ENCODE peak calls at places on chromosomes 16 and 17, in four cellular contexts. S is PC-9, M is kidney epithelial cell, L is endodermal cell. T is an unnamed sample. For H3K27me3, the result is how much of the 10 kb centered on the place peaks cover.

GRCh38 chr16:89397331-89397861 is 93.0 kb downstream of the ANKRD11 start:
- DNase-seq in S (no peak), M (no peak), L (no peak), T (no peak)

GRCh38 chr17:73782641-73783381 is 138.6 kb upstream of the SDK2 start:
- DNase-seq in M (no peak), S (no peak), L (peak), T (no peak)

GRCh38 chr17:74410001-74410443 is 21.9 kb upstream of the GPRC5C start:
- DNase-seq in M (no peak), S (no peak), L (peak), T (no peak)

GRCh38 chr16:68866933-68867332 is 23.6 kb downstream of the TANGO6 start:
- DNase-seq in L (no peak), S (no peak), M (no peak), T (peak)

GRCh38 chr17:50303051-50303450 is 28.8 kb downstream of the TMEM92 start:
- DNase-seq in M (no peak), S (no peak), L (peak), T (no peak)

GRCh38 chr16:87123356-87124001 is 193.7 kb downstream of the C16orf95 start:
- DNase-seq in L (no peak), S (no peak), M (no peak), T (no peak)

GRCh38 chr17:77210946-77211541 is 70.3 kb downstream of the SEC14L1 start:
- DNase-seq in M (no peak), S (no peak), L (no peak), T (no peak)

GRCh38 chr16:85462405-85463227 is 150.5 kb upstream of the GSE1 start:
- DNase-seq in S (no peak), M (no peak), L (peak), T (no peak)

GRCh38 chr16:81480856-81481821 is 36.5 kb downstream of the CMIP start:
- DNase-seq in L (no peak), S (no peak), M (no peak), T (peak)

GRCh38 chr16:69848635-69849545 is 86.8 kb downstream of the WWP2 start:
- DNase-seq in L (no peak), S (no peak), M (peak), T (no peak)

GRCh38 chr17:14340968-14341412 is 40.1 kb downstream of the HS3ST3B1 start:
- DNase-seq in L (peak), M (no peak), S (no peak), T (no peak)

GRCh38 chr17:80387071-80387470 is 27.9 kb upstream of the ENDOV start:
- DNase-seq in L (no peak), M (no peak), S (no peak), T (no peak)

GRCh38 chr16:67110136-67110847 is 551 bp downstream of the PHAF1 start:
- DNase-seq in M (no peak), L (no peak), S (no peak), T (no peak)

GRCh38 chr17:78532922-78533640 is 44.1 kb downstream of the DNAH17 start:
- DNase-seq in S (peak), M (peak), L (peak), T (no peak)

GRCh38 chr16:89344846-89345577 is 127.5 kb downstream of the ZNF778 start:
- DNase-seq in L (no peak), M (no peak), S (no peak), T (no peak)

GRCh38 chr16:12257926-12258561 is 281.5 kb downstream of the SNX29 start:
- DNase-seq in M (no peak), S (no peak), L (peak), T (no peak)

GRCh38 chr16:57609541-57610401 is 18.7 kb upstream of the ADGRG1 start:
- DNase-seq in L (peak), S (no peak), M (no peak), T (peak)

GRCh38 chr17:39018267-39019134 is 51.3 kb upstream of the FBXO47 start:
- DNase-seq in S (no peak), M (no peak), L (peak), T (no peak)

GRCh38 chr17:7384489-7385081 is 3.7 kb downstream of the TNK1 start:
- DNase-seq in L (peak), S (no peak), M (no peak), T (no peak)

GRCh38 chr17:45708707-45709290 is 75.3 kb upstream of the CRHR1 start:
- DNase-seq in M (no peak), L (no peak), S (no peak), T (no peak)

GRCh38 chr17:57645950-57646686 is 99.0 kb downstream of the CCDC182 start:
- DNase-seq in S (no peak), M (no peak), L (no peak), T (no peak)

GRCh38 chr17:27327871-27328270 is 34.0 kb downstream of the WSB1 start:
- DNase-seq in L (no peak), S (no peak), M (no peak), T (no peak)

GRCh38 chr16:84680843-84681629 is 18.8 kb upstream of the USP10 start:
- DNase-seq in M (no peak), L (no peak), S (no peak), T (no peak)

GRCh38 chr17:28718317-28718672 is 627 bp upstream of the RAB34 start:
- DNase-seq in M (no peak), S (no peak), L (no peak), T (no peak)

GRCh38 chr16:55482056-55482455 is 3.1 kb downstream of the MMP2 start:
- DNase-seq in L (no peak), S (no peak), M (no peak), T (no peak)

GRCh38 chr16:84839054-84839453 is 19.3 kb downstream of the CRISPLD2 start:
- DNase-seq in M (no peak), S (no peak), L (no peak), T (no peak)

GRCh38 chr16:56910654-56911539 is 21.0 kb upstream of the HERPUD1 start:
- DNase-seq in M (peak), L (no peak), S (no peak), T (no peak)

GRCh38 chr17:40070895-40071719 is 8.3 kb downstream of the THRA start:
- DNase-seq in L (peak), S (peak), M (no peak), T (no peak)

GRCh38 chr16:56822966-56823739 is 41.9 kb upstream of the SLC12A3 start:
- DNase-seq in M (no peak), S (no peak), L (no peak), T (no peak)

GRCh38 chr17:76735006-76735405 is 2.1 kb downstream of the SRSF2 start:
- DNase-seq in M (no peak), S (no peak), L (no peak), T (peak)

GRCh38 chr16:67000384-67001158 is 12.2 kb downstream of the CES4A start:
- DNase-seq in S (peak), M (no peak), L (peak), T (peak)

GRCh38 chr16:65782537-65783290 is 583.8 kb upstream of the CDH5 start:
- DNase-seq in M (no peak), L (no peak), S (no peak), T (no peak)

GRCh38 chr16:79651363-79651762 is 50.8 kb upstream of the MAF start:
- DNase-seq in L (no peak), M (no peak), S (no peak), T (no peak)

GRCh38 chr16:56743840-56744239 is 13.9 kb downstream of the NUP93 start:
- DNase-seq in S (no peak), M (no peak), L (peak), T (no peak)

GRCh38 chr17:79842136-79842655 is 3.0 kb upstream of the CBX4 start:
- DNase-seq in M (no peak), S (no peak), L (no peak), T (no peak)

GRCh38 chr17:74882517-74883240 is 9.9 kb upstream of the FDXR start:
- DNase-seq in M (no peak), L (peak), S (no peak), T (no peak)

DNA sequence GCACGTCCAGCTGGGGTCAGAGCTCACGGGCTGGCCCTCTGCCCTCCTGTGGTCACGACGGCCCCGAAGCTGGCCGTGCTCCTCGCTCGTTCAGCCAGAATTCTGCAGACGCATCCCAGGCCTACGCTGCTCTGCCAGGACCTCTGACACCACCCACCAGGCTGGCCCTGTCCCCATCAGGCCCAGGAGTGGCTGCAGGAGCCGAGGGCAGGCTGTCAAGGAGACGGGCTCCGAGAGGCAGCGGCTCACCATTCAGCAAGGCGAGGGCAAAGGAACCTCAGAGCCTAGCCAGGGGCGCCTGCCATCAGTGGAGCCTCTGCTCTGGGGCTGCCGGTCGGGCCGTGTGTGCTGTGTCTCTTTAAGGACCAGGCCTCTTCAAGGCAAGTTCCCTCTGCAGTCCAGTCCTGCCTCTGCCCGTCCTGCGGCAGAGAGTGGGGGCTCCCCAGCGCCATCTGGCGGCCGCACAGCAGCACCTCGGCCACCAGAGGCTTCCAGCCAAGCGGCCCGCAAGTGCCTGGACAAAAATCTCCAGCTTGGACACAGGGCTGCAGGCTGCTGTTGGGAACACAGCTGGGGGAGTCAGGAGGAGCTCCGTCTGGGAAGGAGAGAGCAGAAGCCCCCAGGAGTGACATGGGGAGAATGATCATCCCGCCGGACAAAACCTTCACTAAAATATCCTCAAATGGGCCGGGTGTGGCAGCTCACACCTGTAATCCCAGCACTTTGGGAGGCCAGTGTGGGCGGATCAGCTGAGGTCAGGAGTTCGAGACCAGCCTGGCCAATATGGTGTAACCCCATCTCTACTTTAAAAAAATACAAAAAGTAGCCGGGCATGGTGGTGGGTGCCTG is 7.4 kb upstream of the ABR start:
- DNase-seq in M (peak), S (peak), L (peak), T (peak)
- H3K27me3 ChIP-seq in M (under half), S (under half), L (under half), T (under half)

GRCh38 chr17:47870042-47870441 is 19.1 kb upstream of the SP6 start:
- DNase-seq in S (no peak), M (no peak), L (peak), T (no peak)

GRCh38 chr17:47871048-47871447 is 20.1 kb upstream of the SP6 start:
- DNase-seq in S (no peak), M (no peak), L (no peak), T (no peak)

GRCh38 chr17:47868134-47868533 is 17.2 kb upstream of the SP6 start:
- DNase-seq in S (no peak), L (no peak), M (no peak), T (no peak)

GRCh38 chr17:47866941-47867340 is 16.0 kb upstream of the SP6 start:
- DNase-seq in M (no peak), L (no peak), S (no peak), T (no peak)

DNA sequence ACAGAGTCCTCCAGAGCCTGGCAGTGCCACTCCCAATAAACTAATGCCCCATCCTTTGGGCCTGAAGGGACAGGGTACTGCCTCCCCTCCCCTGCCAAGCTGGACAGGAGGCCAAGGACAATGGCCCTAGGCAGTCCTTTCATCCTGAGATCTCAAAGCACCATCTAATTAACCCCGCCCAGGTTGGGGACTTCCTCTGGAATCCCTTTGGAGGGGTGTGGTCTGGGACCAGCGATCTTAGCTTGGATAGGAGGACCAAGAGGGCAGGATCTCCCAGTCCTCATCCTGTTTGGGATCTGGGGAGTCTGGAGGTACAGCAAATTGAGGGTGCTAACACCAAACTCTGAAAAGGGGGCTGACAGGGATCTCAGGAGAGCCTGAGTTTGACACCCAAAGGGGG is 18.2 kb upstream of the SP6 start:
- DNase-seq in L (no peak), M (no peak), S (no peak), T (no peak)
- H3K27me3 ChIP-seq in L (under half), M (under half), S (under half), T (under half)

GRCh38 chr17:48724241-48725004 is 1.4 kb downstream of the PRAC2 start:
- DNase-seq in L (peak), M (peak), S (peak), T (peak)
- H3K27me3 ChIP-seq in L (half or more), M (half or more), S (half or more), T (under half)

GRCh38 chr16:4984174-4985000 is 26.3 kb downstream of the SEC14L5 start:
- DNase-seq in M (no peak), S (no peak), L (no peak), T (no peak)
- H3K27me3 ChIP-seq in M (under half), S (under half), L (under half), T (under half)

T was measured in GM06990.